ENCODE peak calls at places on chromosomes 12 and 14, in ten cellular contexts. E, J, K, A, R, Z, Q, V, P and X are unnamed samples.

GRCh38 chr12:46374286-46374685 is 1.7 kb upstream of the SLC38A2 start:
- DNase-seq in R (no peak), P (no peak), V (no peak), J (no peak), Z (no peak), Q (no peak), A (no peak), E (no peak), K (no peak), X (no peak)

GRCh38 chr14:77124345-77125274 is 17.0 kb downstream of the ZDHHC22 start:
- DNase-seq in A (peak), R (no peak), K (peak), P (peak), Z (peak), V (peak), J (peak), Q (peak), E (no peak), X (no peak)

GRCh38 chr12:82605115-82605514 is 81.6 kb upstream of the TMTC2 start:
- DNase-seq in Z (no peak), K (no peak), J (no peak), P (no peak), Q (no peak), V (no peak), R (no peak), A (no peak), E (no peak), X (no peak)

GRCh38 chr14:22908601-22909000 is 10.3 kb downstream of the RBM23 start:
- DNase-seq in Q (no peak), A (no peak), K (no peak), R (no peak), Z (peak), V (peak), P (no peak), E (peak), J (no peak), X (no peak)

GRCh38 chr12:11958216-11959091 is 112.3 kb upstream of the BCL2L14 start:
- DNase-seq in Z (peak), P (peak), R (no peak), V (peak), K (peak), A (no peak), J (no peak), E (peak), Q (no peak), X (peak)

GRCh38 chr12:19130224-19131019 is 889 bp downstream of the PLEKHA5 start:
- DNase-seq in P (peak), A (peak), J (no peak), V (no peak), E (peak), K (no peak), R (peak), Q (peak), Z (peak), X (no peak)

GRCh38 chr12:116820077-116820656 is 61.1 kb downstream of the HRK start:
- DNase-seq in K (no peak), E (no peak), Z (no peak), R (no peak), V (no peak), Q (no peak), A (no peak), J (no peak), P (no peak), X (no peak)

GRCh38 chr12:57063991-57064725 is 14.2 kb upstream of the MYO1A start:
- DNase-seq in P (peak), Z (no peak), E (no peak), J (no peak), A (no peak), K (no peak), R (no peak), Q (no peak), V (no peak), X (no peak)

GRCh38 chr12:125773033-125773432 is 707.8 kb downstream of the AACS start:
- DNase-seq in V (no peak), E (no peak), P (peak), K (peak), Q (no peak), R (no peak), J (no peak), Z (no peak), A (peak), X (no peak)

GRCh38 chr14:94139421-94139820 is 10.0 kb upstream of the IFI27L2 start:
- DNase-seq in E (no peak), K (no peak), P (no peak), R (no peak), V (no peak), A (no peak), J (no peak), Z (no peak), Q (no peak), X (no peak)

GRCh38 chr14:90839024-90839888 is 23.0 kb upstream of the TTC7B start:
- DNase-seq in E (peak), R (peak), Q (no peak), J (no peak), K (peak), Z (peak), P (no peak), A (no peak), V (peak), X (no peak)

GRCh38 chr12:79681008-79681590 is 9.7 kb downstream of the PAWR start:
- DNase-seq in K (peak), J (no peak), P (no peak), Q (no peak), Z (peak), E (peak), V (peak), A (no peak), R (no peak), X (no peak)

GRCh38 chr12:50103351-50103750 is 457 bp upstream of the GPD1 start:
- DNase-seq in K (no peak), E (no peak), A (no peak), Z (no peak), Q (no peak), V (no peak), R (no peak), J (no peak), P (no peak), X (no peak)

GRCh38 chr12:76471579-76471978 is 88.0 kb downstream of the OSBPL8 start:
- DNase-seq in E (no peak), V (no peak), A (no peak), Q (no peak), J (no peak), K (no peak), P (no peak), R (no peak), Z (no peak), X (no peak)

GRCh38 chr12:56315256-56315625 is 547 bp downstream of the CNPY2 start:
- DNase-seq in P (no peak), R (peak), A (peak), Z (no peak), K (no peak), E (no peak), V (no peak), Q (peak), J (no peak), X (no peak)

GRCh38 chr12:69570000-69570516 is 15.2 kb upstream of the CCT2 start:
- DNase-seq in E (peak), R (no peak), V (no peak), A (no peak), K (peak), J (no peak), Q (no peak), Z (peak), P (no peak), X (peak)

GRCh38 chr12:54352891-54353874 is 11.1 kb downstream of the GPR84 start:
- DNase-seq in R (no peak), V (peak), A (peak), Q (no peak), P (no peak), E (peak), Z (peak), J (no peak), K (peak), X (peak)

GRCh38 chr14:96746101-96746500 is 51.1 kb upstream of the VRK1 start:
- DNase-seq in Z (no peak), Q (no peak), A (no peak), K (peak), J (no peak), P (no peak), V (no peak), E (no peak), R (no peak), X (no peak)

GRCh38 chr14:104359301-104359968 is 220.1 kb upstream of the C14orf180 start:
- DNase-seq in V (no peak), E (no peak), J (no peak), K (no peak), R (no peak), A (no peak), P (no peak), Q (peak), Z (no peak), X (no peak)

GRCh38 chr14:89304972-89305703 is 111.9 kb downstream of the FOXN3 start:
- DNase-seq in R (peak), P (peak), E (peak), Z (peak), K (peak), V (peak), Q (no peak), A (no peak), J (no peak), X (peak)

GRCh38 chr12:120719072-120719471 is 6.6 kb upstream of the ACADS start:
- DNase-seq in R (no peak), Z (no peak), V (no peak), Q (no peak), J (no peak), K (no peak), A (no peak), P (no peak), E (no peak), X (no peak)

GRCh38 chr12:31118831-31119530 is 45.3 kb downstream of the DDX11 start:
- DNase-seq in J (no peak), K (no peak), V (peak), Q (peak), A (peak), Z (peak), R (no peak), E (no peak), P (peak), X (no peak)

GRCh38 chr12:42585175-42585845 is 4.2 kb downstream of the PRICKLE1 start:
- DNase-seq in J (no peak), R (no peak), E (no peak), P (no peak), K (no peak), V (no peak), A (no peak), Z (no peak), Q (no peak), X (no peak)

GRCh38 chr12:26279908-26280307 is 84.5 kb downstream of the SSPN start:
- DNase-seq in K (no peak), E (no peak), Z (no peak), P (no peak), Q (no peak), V (no peak), R (no peak), A (no peak), J (no peak), X (no peak)

GRCh38 chr14:35221462-35221861 is 70.7 kb upstream of the PSMA6 start:
- DNase-seq in E (no peak), K (peak), J (no peak), Z (peak), V (no peak), A (no peak), R (no peak), Q (no peak), P (no peak), X (no peak)

GRCh38 chr14:30131698-30132097 is 204.1 kb upstream of the PRKD1 start:
- DNase-seq in V (no peak), R (no peak), E (no peak), A (no peak), Q (no peak), Z (no peak), J (no peak), K (no peak), P (no peak), X (no peak)

GRCh38 chr12:113194971-113195391 is 9.5 kb downstream of the RITA1 start:
- DNase-seq in P (no peak), K (peak), A (no peak), E (peak), J (no peak), V (peak), R (no peak), Z (peak), Q (no peak), X (peak)

GRCh38 chr12:113197518-113198077 is 12.1 kb downstream of the RITA1 start:
- DNase-seq in V (no peak), Z (no peak), E (no peak), Q (no peak), J (no peak), A (no peak), R (no peak), P (no peak), K (no peak), X (no peak)

GRCh38 chr12:113196582-113196981 is 11.1 kb downstream of the RITA1 start:
- DNase-seq in K (no peak), R (no peak), P (no peak), Q (no peak), A (no peak), V (no peak), Z (no peak), E (no peak), J (no peak), X (no peak)

GRCh38 chr12:113196996-113197395 is 11.5 kb downstream of the RITA1 start:
- DNase-seq in R (peak), V (peak), J (peak), E (peak), K (peak), P (peak), Z (peak), A (peak), Q (peak), X (peak)

GRCh38 chr12:113195598-113195997 is 10.1 kb downstream of the RITA1 start:
- DNase-seq in Z (no peak), J (no peak), V (no peak), K (no peak), P (no peak), Q (no peak), R (no peak), E (no peak), A (no peak), X (no peak)
- TF ChIP-seq CTCF in Z (no peak), J (no peak), V (no peak), K (no peak), P (no peak), Q (no peak), R (no peak), E (no peak), A (no peak), X (no peak)

DNA sequence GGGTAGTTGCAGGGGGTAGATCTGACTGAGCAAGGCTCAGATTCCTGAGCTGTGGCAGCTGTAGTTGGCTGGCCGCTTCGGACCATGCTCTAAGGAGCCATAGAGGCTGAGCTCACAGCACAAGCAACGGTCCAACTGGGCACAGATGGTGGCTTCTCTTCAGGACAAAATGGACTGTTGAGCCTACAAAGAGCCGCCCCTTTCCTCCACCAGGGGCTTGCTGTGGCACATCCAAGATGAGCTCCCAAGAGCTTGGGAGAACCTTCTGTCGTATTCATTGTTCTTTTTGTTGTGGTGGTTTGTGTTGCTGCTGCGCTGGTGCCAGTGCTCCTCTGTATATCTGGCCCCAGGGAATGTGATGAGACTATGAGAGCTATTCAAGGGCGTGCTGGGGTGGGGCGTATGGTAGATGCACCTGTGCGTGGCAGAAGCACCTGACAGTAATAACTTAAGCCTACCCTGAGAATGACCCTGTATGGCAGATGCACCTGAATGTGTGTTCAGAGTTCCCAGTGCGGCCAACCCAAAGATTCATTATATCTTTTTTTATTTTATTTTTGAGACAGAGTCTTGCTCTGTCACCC is 17.8 kb upstream of the LGALS3 start:
- DNase-seq in V (no peak), R (no peak), E (no peak), Z (no peak), Q (no peak), J (no peak), P (no peak), A (peak), K (no peak), X (no peak)
- TF ChIP-seq CTCF in V (no peak), R (no peak), E (no peak), Z (peak), Q (no peak), J (no peak), P (no peak), A (peak), K (no peak), X (peak)

DNA sequence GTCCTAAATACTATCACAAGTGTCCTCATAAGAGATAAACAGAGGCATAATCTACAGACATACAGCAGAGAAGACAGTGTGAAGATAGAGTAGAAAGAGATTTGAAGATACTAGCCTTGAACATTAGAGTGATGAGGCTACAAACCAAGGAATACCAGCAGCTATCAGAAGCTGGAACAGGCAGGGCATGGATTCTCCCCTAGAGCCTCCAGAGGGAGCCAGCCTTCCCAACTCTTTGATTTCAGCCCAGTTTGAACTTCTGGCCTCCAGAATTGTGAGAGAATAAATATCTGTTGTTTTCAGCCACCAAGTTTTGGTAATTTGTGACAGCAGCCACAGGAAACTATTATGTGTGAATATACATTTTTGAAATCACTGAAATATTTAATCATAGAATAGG is 47.2 kb downstream of the CCDC91 start:
- DNase-seq in Z (no peak), Q (no peak), K (peak), P (no peak), V (no peak), E (no peak), R (no peak), J (no peak), A (peak), X (no peak)
- TF ChIP-seq CTCF in Z (peak), Q (no peak), K (peak), P (no peak), V (peak), E (peak), R (peak), J (no peak), A (peak), X (peak)

GRCh38 chr14:106039400-106039799 is 513.0 kb downstream of the TMEM121 start:
- DNase-seq in J (peak), Q (peak), V (no peak), P (peak), A (peak), K (no peak), Z (no peak), R (no peak), E (no peak), X (no peak)
- TF ChIP-seq CTCF in J (peak), Q (no peak), V (no peak), P (peak), A (peak), K (no peak), Z (no peak), R (peak), E (no peak), X (no peak)

DNA sequence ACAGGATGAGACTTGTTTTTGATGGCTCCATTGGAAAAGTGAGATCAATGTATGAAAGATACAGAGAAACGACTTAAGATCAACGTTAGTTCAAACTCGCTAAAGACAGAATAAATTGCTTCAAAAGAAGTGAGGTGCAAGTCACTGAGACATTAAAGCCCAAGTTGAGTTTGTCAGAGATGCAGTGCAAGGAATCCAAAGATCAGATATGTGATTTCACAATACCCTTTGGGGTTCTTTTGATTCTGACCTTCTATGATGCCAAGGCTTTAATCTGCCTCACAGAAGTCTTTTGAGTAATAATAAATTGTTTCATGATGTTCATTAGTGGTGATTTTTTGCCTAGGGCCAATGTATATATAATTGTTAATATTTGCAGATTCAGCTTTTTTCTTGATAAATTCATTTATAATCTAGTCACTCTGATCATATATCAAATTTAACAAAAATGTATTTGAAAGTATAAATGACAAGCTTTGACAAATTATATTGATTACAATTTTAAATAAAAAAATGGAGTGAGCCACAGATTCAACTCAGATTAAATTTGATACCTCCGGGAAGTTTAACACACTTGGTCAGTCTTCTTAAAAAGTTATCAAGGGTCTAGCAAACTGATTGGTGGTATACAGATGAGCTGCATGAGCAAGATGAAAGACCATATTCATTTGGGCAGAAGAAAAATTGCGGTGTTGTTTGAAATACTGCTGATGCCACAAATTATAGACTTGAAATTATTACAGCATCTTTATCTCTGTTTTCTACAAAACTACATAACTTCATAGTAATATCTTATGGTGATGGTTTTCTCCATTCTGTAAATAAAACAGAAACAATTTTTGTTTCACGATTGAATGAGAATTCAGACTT is 144.8 kb upstream of the FAR2 start:
- DNase-seq in Q (no peak), V (no peak), E (no peak), A (no peak), J (no peak), R (no peak), P (no peak), K (no peak), Z (no peak), X (no peak)
- TF ChIP-seq CTCF in Q (no peak), V (no peak), E (no peak), A (no peak), J (no peak), R (no peak), P (no peak), K (no peak), Z (no peak), X (no peak)

GRCh38 chr12:48819986-48820385 is 1.7 kb downstream of the CACNB3 start:
- DNase-seq in E (no peak), A (no peak), K (no peak), R (no peak), Q (no peak), P (no peak), J (no peak), V (no peak), Z (no peak), X (no peak)

GRCh38 chr12:48816148-48816854 is 2.0 kb upstream of the CACNB3 start:
- DNase-seq in P (no peak), J (no peak), K (no peak), V (no peak), Q (no peak), Z (peak), A (no peak), R (no peak), E (no peak), X (no peak)

GRCh38 chr12:48817957-48818830 is at the start of gene CACNB3:
- DNase-seq in Z (peak), E (peak), A (peak), P (peak), Q (peak), V (peak), R (peak), J (peak), K (peak), X (no peak)

GRCh38 chr12:48820406-48820805 is 2.1 kb downstream of the CACNB3 start:
- DNase-seq in V (no peak), J (no peak), A (no peak), Q (no peak), Z (no peak), P (no peak), K (no peak), E (no peak), R (no peak), X (no peak)

DNA sequence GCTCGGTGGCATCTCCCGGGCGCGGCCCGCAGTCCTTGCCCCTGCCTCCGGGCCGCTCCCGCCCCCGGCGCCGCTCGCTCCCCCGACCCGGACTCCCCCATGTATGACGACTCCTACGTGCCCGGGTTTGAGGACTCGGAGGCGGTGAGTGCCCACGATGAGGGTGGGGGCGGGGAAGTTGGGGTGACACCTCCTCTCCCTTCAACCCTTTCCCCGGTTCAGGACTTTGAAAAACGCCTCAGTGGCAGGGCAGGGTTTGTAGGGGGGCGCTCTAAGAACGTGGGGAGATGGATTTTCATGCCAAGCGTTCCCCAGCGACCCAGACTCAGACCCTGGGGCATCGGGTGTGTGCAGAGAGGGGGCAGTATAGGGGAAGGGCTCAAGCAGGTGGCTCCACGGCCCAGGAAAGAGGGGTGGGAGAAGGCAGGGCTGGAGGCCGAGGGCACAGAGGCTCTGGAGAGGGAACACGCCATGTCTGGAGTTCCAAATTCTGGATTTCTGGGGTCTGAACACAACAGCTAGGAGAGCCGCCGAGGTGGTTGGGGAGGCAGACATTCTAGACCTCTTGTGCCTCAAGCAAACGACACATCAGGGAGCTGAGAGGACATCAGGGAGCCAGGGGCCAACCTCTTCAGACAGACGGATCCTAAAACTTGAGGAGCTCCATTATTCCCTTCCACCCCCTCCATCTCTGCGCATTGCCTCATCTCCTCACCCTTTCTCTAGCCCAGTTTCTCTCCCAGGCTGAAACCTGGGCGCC is 715 bp downstream of the CACNB3 start:
- DNase-seq in P (no peak), V (no peak), K (peak), A (peak), Q (peak), J (peak), E (no peak), Z (no peak), R (no peak), X (no peak)
- TF ChIP-seq CTCF in P (peak), V (no peak), K (peak), A (peak), Q (no peak), J (peak), E (peak), Z (peak), R (peak), X (peak)